ENCODE peak calls at places on chromosomes 12 and 14, in four cellular contexts. U is AG04449; P is astrocyte of the spinal cord; N is CD8-positive, alpha-beta T cell. S is an unnamed sample.

GRCh38 chr12:110794623-110795280 is 52.0 kb upstream of the CCDC63 start:
- DNase-seq in P (no peak), N (no peak), U (no peak), S (peak)

GRCh38 chr14:105473677-105474477 is 744 bp upstream of the CRIP2 start:
- DNase-seq in N (peak), U (no peak), P (peak), S (peak)

GRCh38 chr12:54934419-54934818 is 50.1 kb downstream of the TESPA1 start:
- DNase-seq in U (no peak), P (no peak), N (no peak), S (no peak)

GRCh38 chr12:82366182-82366581 is 7.9 kb downstream of the METTL25 start:
- DNase-seq in N (no peak), P (no peak), U (no peak), S (peak)

GRCh38 chr12:90333939-90334338 is 621.0 kb downstream of the CCER1 start:
- DNase-seq in U (no peak), N (no peak), P (peak), S (peak)

GRCh38 chr12:94266796-94267529 is 118.6 kb downstream of the PLXNC1 start:
- DNase-seq in P (peak), U (peak), N (no peak), S (peak)

GRCh38 chr12:51970904-51971646 is 19.6 kb downstream of the ACVR1B start:
- DNase-seq in U (no peak), N (peak), P (peak), S (peak)

GRCh38 chr12:69141074-69141473 is 98.3 kb upstream of the CPSF6 start:
- DNase-seq in P (no peak), U (no peak), N (no peak), S (no peak)

GRCh38 chr14:95522556-95522955 is 6.1 kb upstream of the SYNE3 start:
- DNase-seq in U (no peak), P (no peak), N (no peak), S (no peak)

GRCh38 chr14:95524706-95525512 is 8.5 kb upstream of the SYNE3 start:
- DNase-seq in U (no peak), P (no peak), N (peak), S (peak)

GRCh38 chr14:95522116-95522515 is 5.7 kb upstream of the SYNE3 start:
- DNase-seq in N (no peak), U (no peak), P (no peak), S (no peak)

GRCh38 chr14:95523051-95523817 is 6.8 kb upstream of the SYNE3 start:
- DNase-seq in P (no peak), N (peak), U (no peak), S (peak)

DNA sequence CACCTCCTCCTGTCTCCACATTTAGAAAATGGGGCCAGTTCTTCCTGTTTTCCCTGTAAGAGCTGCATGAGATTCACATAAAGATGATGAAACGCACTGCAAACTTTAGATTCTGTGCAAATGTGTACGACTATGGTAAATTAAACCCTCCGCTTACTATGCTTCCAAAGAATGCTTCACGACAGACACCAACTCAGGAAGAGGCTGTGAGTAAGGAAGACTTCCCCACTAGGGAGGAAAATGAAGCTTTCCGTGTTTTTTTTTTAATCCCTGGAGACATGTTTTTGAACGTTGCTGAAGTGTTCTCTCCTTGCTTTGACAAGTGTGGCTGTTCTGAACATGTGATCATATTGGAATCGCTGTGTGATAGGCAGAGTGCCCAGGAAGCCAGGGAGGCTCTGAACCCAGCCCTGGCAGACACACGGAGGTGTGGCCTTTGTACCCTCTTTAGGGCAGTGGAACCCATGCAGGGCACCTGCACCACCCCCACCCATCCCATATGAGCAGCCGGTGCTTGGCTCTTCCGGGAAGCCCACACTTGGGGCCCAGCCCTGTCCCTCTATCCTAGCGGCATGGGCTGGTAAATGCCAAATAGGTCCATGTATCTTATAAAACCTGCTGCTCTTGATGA is 7.5 kb upstream of the SYNE3 start:
- DNase-seq in N (peak), U (peak), P (peak), S (peak)
- H3K4me3 ChIP-seq in N (peak), U (no peak), P (peak), S (peak)

GRCh38 chr14:23524954-23525353 is 26.6 kb downstream of the ZFHX2 start:
- DNase-seq in N (no peak), U (no peak), P (no peak), S (no peak)

GRCh38 chr14:23528555-23528954 is 23.0 kb downstream of the ZFHX2 start:
- DNase-seq in U (no peak), N (no peak), P (no peak), S (peak)

GRCh38 chr14:23522643-23523198 is 28.8 kb downstream of the ZFHX2 start:
- DNase-seq in U (no peak), N (no peak), P (no peak), S (no peak)

GRCh38 chr14:23523229-23524016 is 28.1 kb downstream of the ZFHX2 start:
- DNase-seq in U (no peak), N (no peak), P (no peak), S (peak)

GRCh38 chr14:23525611-23526010 is 26.0 kb downstream of the ZFHX2 start:
- DNase-seq in U (no peak), N (no peak), P (no peak), S (no peak)
- TF ChIP-seq CTCF in U (no peak), N (no peak), P (no peak), S (no peak)

GRCh38 chr14:89397569-89397968 is 19.5 kb downstream of the FOXN3 start:
- DNase-seq in N (no peak), P (no peak), U (no peak), S (no peak)
- H3K4me3 ChIP-seq in N (no peak), P (no peak), U (no peak), S (no peak)

GRCh38 chr14:75800792-75801191 is 139.7 kb downstream of the TTLL5 start:
- DNase-seq in U (no peak), N (no peak), P (no peak), S (no peak)
- TF ChIP-seq CTCF in U (no peak), N (no peak), P (peak), S (no peak)

DNA sequence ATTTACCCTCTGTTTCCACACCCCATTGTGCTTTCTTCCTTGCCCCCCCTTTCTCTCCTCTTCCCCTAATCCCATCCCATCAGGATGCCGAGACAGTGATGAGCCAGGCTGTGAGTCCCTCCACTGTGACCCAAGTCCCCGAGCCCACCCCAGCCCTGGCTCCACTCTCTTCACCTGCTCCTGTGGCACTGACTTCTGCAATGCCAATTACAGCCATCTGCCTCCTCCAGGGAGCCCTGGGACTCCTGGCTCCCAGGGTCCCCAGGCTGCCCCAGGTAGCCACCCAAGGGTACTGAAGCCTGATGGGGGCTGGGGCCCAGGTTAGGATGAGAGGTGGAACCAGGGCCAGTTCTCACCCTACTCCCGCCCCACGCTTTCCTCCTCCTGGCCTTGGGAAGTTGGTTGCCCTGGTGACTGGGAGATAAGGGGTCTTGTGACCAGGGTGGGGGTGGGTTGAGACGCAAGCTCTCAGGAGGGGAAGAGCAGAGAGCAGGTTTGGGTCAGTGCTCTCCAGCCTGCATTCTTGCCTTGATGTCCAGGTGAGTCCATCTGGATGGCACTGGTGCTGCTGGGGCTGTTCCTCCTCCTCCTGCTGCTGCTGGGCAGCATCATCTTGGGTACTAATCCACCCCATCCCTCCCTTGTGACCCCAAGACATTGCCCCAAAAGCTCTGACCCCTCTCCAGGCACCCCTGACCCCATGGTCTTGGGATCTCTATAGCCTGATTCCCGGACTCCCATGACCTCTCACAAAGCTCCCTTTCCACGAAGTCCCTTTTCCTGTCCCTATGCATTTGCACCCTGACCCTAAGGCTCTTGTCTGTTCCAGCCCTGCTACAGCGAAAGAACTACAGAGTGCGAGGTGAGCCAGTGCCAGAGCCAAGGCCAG is 1.2 kb downstream of the AMHR2 start:
- DNase-seq in U (no peak), P (no peak), N (no peak), S (no peak)
- H3K4me3 ChIP-seq in U (no peak), P (no peak), N (no peak), S (no peak)

DNA sequence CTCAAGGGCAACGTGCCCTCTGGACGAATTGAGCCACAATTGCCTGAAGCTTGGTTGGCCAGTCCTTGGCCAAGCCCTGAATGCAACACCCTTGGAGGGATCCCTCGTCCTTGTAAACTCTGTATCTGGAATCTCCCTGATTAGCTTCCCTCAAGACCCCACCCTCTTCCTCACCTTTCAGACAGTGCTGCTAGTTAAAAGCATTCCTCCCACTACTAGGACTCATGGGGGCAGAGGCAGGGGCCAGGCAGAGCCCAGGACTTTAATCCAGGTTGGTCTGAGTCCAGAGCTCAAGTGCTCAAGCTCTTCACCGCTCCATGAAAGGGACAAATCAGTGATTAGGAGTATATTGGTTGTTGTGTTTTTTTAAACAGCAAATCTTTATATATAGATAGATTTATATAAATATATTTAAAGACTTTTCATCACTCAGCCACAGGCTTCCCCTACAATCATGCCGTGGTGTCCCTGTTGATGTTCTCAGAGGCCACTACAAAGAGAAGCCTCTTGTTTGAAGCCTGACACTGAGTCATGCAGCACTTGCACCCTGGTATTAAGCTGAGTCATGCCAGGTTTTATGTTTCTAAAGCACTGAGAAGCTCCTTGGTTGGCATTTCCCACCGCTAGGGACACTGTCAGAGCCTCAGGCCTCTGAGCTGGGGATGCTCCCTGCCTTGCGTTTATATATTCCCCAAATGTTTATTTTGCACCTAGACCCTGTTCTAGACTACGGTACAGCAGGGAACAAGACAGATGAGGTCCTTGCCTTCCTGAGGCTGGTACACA is 53.8 kb upstream of the GSC start:
- DNase-seq in P (no peak), U (no peak), N (no peak), S (peak)
- TF ChIP-seq CTCF in P (no peak), U (no peak), N (no peak), S (no peak)

GRCh38 chr14:101033006-101033405 is 129.5 kb upstream of the RTL1 start:
- DNase-seq in P (no peak), U (no peak), N (no peak), S (no peak)

GRCh38 chr14:101030586-101030985 is 127.1 kb upstream of the RTL1 start:
- DNase-seq in N (no peak), U (no peak), P (no peak), S (no peak)

GRCh38 chr14:101032433-101032832 is 128.9 kb upstream of the RTL1 start:
- DNase-seq in P (no peak), U (no peak), N (no peak), S (no peak)

GRCh38 chr14:101031186-101031585 is 127.7 kb upstream of the RTL1 start:
- DNase-seq in N (no peak), U (no peak), P (no peak), S (no peak)

DNA sequence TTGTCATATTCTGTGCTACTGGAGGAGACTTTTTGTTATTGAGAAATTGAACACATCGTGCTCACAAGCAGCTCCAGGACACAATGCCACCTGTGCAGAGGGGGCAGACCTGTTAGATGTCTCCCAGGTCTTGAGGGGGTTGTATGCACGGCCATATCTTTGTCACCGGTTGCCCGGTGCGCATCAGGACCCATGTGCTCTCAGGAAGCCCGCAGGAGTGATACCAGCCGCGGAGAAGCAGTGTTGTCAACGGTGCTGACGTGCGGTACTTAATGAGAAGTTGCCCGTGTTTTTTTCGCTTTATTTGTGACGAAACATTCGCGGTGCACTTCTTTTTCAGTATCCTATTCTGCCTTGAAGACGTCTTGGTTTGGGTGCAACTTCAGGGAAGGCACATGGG is 128.2 kb upstream of the RTL1 start:
- DNase-seq in U (no peak), N (no peak), P (no peak), S (no peak)
- H3K4me3 ChIP-seq in U (no peak), N (no peak), P (no peak), S (no peak)